ENCODE peak calls at places on chromosomes 5 and 9, in four cellular contexts. One of them, this sample, is unnamed.

GRCh38 chr5:125491986-125492385 is 745.5 kb upstream of the ZNF608 start:
- DNase-seq in WTC11: no peak
- DNase-seq in K562: no peak
- DNase-seq in GM12878: no peak
- DNase-seq in this sample: no peak

GRCh38 chr5:154444559-154445421 is 1.0 kb upstream of the SAP30L start:
- DNase-seq in WTC11: peak
- DNase-seq in K562: peak
- DNase-seq in GM12878: no peak
- DNase-seq in this sample: no peak

GRCh38 chr9:7862170-7862569 is 62.6 kb upstream of the DMAC1 start:
- DNase-seq in WTC11: no peak
- DNase-seq in K562: no peak
- DNase-seq in GM12878: no peak
- DNase-seq in this sample: no peak

GRCh38 chr5:163565931-163566608 is 60.7 kb downstream of the MAT2B start:
- DNase-seq in WTC11: peak
- DNase-seq in K562: no peak
- DNase-seq in GM12878: peak
- DNase-seq in this sample: peak

GRCh38 chr9:100277166-100277979 is 75.4 kb downstream of the TEX10 start:
- DNase-seq in WTC11: no peak
- DNase-seq in K562: no peak
- DNase-seq in GM12878: no peak
- DNase-seq in this sample: no peak

GRCh38 chr5:83654427-83654994 is 66.1 kb downstream of the HAPLN1 start:
- DNase-seq in WTC11: no peak
- DNase-seq in K562: no peak
- DNase-seq in GM12878: no peak
- DNase-seq in this sample: no peak

GRCh38 chr9:20579544-20580309 is 42.6 kb downstream of the MLLT3 start:
- DNase-seq in WTC11: no peak
- DNase-seq in K562: no peak
- DNase-seq in GM12878: no peak
- DNase-seq in this sample: no peak

GRCh38 chr5:140664353-140665119 is at the start of gene WDR55:
- DNase-seq in WTC11: peak
- DNase-seq in K562: peak
- DNase-seq in GM12878: peak
- DNase-seq in this sample: peak

GRCh38 chr5:73892806-73893205 is 266.8 kb downstream of the ARHGEF28 start:
- DNase-seq in WTC11: no peak
- DNase-seq in K562: no peak
- DNase-seq in GM12878: no peak
- DNase-seq in this sample: no peak

GRCh38 chr5:63125862-63126261 is 547.2 kb downstream of the LRRC70 start:
- DNase-seq in WTC11: no peak
- DNase-seq in K562: peak
- DNase-seq in GM12878: no peak
- DNase-seq in this sample: peak

GRCh38 chr5:74516217-74516636 is 124.3 kb downstream of the ENC1 start:
- DNase-seq in WTC11: no peak
- DNase-seq in K562: no peak
- DNase-seq in GM12878: no peak
- DNase-seq in this sample: peak

GRCh38 chr9:133142657-133143592 is 20.8 kb downstream of the GBGT1 start:
- DNase-seq in WTC11: no peak
- DNase-seq in K562: no peak
- DNase-seq in GM12878: no peak
- DNase-seq in this sample: no peak

GRCh38 chr9:127937046-127937382 is 640 bp downstream of the DPM2 start:
- DNase-seq in WTC11: no peak
- DNase-seq in K562: no peak
- DNase-seq in GM12878: no peak
- DNase-seq in this sample: no peak

GRCh38 chr9:114834386-114834785 is 28.5 kb upstream of the TNFSF15 start:
- DNase-seq in WTC11: no peak
- DNase-seq in K562: no peak
- DNase-seq in GM12878: no peak
- DNase-seq in this sample: no peak

GRCh38 chr9:114825126-114825525 is 19.3 kb upstream of the TNFSF15 start:
- DNase-seq in WTC11: no peak
- DNase-seq in K562: no peak
- DNase-seq in GM12878: no peak
- DNase-seq in this sample: no peak

GRCh38 chr9:114830546-114830945 is 24.7 kb upstream of the TNFSF15 start:
- DNase-seq in WTC11: no peak
- DNase-seq in K562: no peak
- DNase-seq in GM12878: no peak
- DNase-seq in this sample: no peak

GRCh38 chr9:114827658-114828360 is 22.0 kb upstream of the TNFSF15 start:
- DNase-seq in WTC11: no peak
- DNase-seq in K562: no peak
- DNase-seq in GM12878: no peak
- DNase-seq in this sample: no peak

DNA sequence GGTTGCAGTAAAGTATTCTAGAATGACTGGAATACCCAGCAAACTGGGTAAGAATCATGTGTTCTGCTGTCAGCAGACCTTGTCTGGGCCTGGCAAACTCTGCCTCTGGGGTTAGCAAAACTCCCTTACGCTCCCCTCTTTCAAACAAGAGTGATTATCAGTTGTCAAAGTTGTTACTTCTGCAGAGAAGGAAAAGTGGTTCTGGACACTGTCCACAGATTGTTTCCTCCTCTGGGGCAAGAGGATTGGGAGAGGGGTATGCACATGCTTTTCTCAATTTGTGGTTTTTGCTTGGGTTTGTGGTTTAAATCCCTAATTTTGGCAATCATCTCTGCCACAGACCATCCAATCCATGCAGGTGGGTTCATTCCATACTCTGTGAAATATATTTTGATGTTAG is 23.8 kb upstream of the TNFSF15 start:
- DNase-seq in WTC11: no peak
- DNase-seq in K562: no peak
- DNase-seq in GM12878: no peak
- DNase-seq in this sample: no peak
- TF ChIP-seq TCF7 in WTC11: no peak
- TF ChIP-seq TCF7 in K562: no peak
- TF ChIP-seq TCF7 in GM12878: no peak
- TF ChIP-seq TCF7 in this sample: no peak

DNA sequence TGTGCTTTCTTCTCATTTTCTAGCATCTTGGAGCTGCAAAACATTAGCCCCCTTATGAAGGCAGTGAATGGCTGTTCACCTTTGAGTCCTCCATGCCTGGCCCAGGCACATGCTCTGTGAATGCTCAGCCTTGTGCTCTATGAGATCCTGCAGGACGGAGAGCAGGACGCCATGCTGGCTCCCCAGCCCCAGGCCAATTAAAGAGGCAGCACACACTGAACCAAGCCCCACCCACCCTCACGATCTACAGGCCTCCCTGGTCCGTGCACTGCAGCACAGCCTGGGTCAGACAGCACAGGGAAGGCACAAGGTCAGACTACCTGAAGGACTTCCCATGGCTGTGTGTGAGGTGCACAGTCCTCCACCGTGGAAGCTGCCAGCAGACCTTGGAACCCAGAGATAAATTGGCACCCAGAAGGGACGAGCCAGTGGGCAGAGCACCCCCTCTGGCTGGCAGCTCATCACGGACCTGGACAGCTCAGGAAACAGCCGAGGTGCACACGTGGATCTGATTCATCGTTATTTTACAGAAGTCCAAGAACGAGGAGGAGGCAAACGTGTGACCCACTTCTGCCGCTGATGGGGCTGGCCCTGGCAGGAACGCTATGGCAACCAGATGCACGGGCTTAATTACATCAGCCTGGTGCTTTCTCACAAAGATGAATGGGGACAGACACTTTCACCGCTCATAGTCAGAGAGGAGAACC is 59.5 kb downstream of the OLFM1 start:
- DNase-seq in WTC11: no peak
- DNase-seq in K562: no peak
- DNase-seq in GM12878: no peak
- DNase-seq in this sample: no peak
- TF ChIP-seq TCF7 in WTC11: no peak
- TF ChIP-seq TCF7 in K562: no peak
- TF ChIP-seq TCF7 in GM12878: no peak
- TF ChIP-seq TCF7 in this sample: no peak

DNA sequence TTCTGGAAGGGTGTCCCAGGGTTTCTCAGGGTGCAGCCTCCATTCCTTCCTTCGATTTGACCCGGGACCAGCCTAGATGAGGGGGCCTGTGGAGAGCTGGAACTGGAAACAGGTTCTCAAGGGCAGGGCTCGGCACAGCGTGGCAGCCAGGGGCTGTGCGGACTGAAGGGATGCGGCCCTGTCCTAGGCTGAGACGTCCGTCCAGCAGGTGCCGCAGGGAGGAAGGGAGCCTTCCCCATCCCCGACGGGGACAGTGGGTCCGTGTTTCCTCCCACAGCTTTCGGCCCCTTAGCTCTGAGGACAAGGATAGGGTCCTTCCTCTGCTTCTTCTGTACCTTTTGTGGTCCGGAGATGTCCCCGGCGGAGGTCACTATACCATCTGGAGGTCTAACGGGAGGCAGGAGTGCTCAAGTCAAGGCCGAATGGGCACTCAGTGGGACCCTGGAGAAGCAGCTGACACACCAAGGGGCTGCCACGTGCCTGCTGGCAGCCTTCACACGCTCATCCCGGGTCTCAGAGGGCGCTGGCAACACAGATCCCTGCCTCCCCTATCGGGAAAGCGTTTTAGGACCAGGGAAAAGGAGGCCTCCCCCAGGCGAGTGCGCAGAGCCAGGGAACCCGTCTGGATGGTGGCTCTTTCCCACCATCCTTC is 49.9 kb downstream of the USP20 start:
- DNase-seq in WTC11: peak
- DNase-seq in K562: peak
- DNase-seq in GM12878: peak
- DNase-seq in this sample: peak
- TF ChIP-seq TCF7 in WTC11: no peak
- TF ChIP-seq TCF7 in K562: no peak
- TF ChIP-seq TCF7 in GM12878: no peak
- TF ChIP-seq TCF7 in this sample: no peak

GRCh38 chr5:142511318-142511717 is 174.6 kb downstream of the FGF1 start:
- DNase-seq in WTC11: no peak
- DNase-seq in K562: no peak
- DNase-seq in GM12878: no peak
- DNase-seq in this sample: no peak

GRCh38 chr5:142512041-142512679 is 173.7 kb downstream of the FGF1 start:
- DNase-seq in WTC11: no peak
- DNase-seq in K562: no peak
- DNase-seq in GM12878: no peak
- DNase-seq in this sample: no peak

GRCh38 chr5:142514196-142514595 is 171.7 kb downstream of the FGF1 start:
- DNase-seq in WTC11: no peak
- DNase-seq in K562: no peak
- DNase-seq in GM12878: no peak
- DNase-seq in this sample: no peak

GRCh38 chr5:142515036-142515435 is 170.9 kb downstream of the FGF1 start:
- DNase-seq in WTC11: no peak
- DNase-seq in K562: no peak
- DNase-seq in GM12878: no peak
- DNase-seq in this sample: no peak

DNA sequence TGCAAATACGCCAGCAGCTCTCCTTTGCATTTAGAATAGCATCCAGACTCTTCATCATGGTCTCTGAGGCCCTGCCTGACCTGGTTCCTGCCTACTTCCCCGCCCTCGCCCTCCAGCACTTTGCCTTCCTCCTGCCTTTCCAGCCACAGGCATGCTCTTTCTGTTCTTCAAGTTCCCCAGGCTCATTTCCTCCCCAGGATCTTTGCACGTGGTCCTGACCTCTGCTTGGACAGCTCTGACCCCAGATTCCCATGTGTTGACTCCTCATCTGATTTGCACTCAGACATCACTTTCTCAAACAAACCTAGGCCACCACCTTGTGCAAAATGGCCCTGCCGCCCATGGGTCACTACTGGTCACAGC is 173.2 kb downstream of the FGF1 start:
- DNase-seq in WTC11: no peak
- DNase-seq in K562: no peak
- DNase-seq in GM12878: no peak
- DNase-seq in this sample: peak
- TF ChIP-seq TCF7 in WTC11: no peak
- TF ChIP-seq TCF7 in K562: no peak
- TF ChIP-seq TCF7 in GM12878: no peak
- TF ChIP-seq TCF7 in this sample: no peak

DNA sequence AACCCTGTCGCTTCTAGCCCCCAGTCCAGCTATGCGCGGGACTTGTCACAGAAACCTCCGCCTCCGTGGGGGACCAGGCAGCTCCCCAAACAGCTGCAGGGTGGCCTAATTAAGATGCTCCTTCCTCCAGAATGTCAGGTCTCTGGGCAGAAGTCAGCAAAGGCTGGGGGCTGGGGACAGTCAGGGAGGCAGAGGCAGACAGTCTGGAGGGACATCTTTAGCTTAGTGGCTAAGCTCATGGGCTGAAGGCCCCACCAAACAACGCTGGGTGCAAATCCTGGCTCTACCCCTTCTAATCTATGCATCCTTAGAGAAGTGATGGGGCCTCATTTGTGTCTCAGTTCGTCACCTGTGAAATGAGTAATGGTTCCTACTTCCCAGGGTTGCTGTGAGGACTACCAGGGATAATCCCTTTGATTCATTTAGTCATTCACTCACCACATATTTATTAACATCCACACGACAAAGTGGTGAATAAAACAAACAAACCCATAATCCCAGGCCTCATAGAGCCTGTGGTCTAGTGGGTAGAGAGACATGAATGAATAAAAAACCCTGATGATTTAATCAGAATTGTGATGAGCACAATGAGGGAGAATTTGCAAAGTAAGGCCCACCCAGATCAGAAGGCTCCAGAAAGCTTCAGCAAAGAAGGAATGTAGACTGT is 20.2 kb upstream of the MED27 start:
- DNase-seq in WTC11: no peak
- DNase-seq in K562: no peak
- DNase-seq in GM12878: no peak
- DNase-seq in this sample: no peak
- TF ChIP-seq TCF7 in WTC11: no peak
- TF ChIP-seq TCF7 in K562: no peak
- TF ChIP-seq TCF7 in GM12878: no peak
- TF ChIP-seq TCF7 in this sample: no peak

This sample was measured in HepG2.